ENCODE peak calls at places on chromosomes 16 and 17, in eight cellular contexts. R, N, D, B, L, F, M and P are unnamed samples.
A peak's percentile ranks its signal among the peaks of the same experiment; 100 is the strongest.

GRCh38 chr16:79770244-79771064 is 169.9 kb upstream of the MAF start:
- DNase-seq in R (peak; percentile 96), N (peak; percentile 94), D (peak; percentile 96), B (no peak), L (peak; percentile 88), F (peak; percentile 88), M (no peak), P (peak; percentile 96)

GRCh38 chr17:80208050-80208449 is 12.1 kb downstream of the SGSH start:
- DNase-seq in R (no peak), N (no peak), D (no peak), B (no peak), L (no peak), F (no peak), M (no peak), P (no peak)

GRCh38 chr17:50258647-50259483 is 15.4 kb upstream of the TMEM92 start:
- DNase-seq in R (peak; percentile 72), N (no peak), D (peak; percentile 49), B (no peak), L (no peak), F (no peak), M (no peak), P (no peak)

GRCh38 chr17:7019839-7020519 is 2.9 kb upstream of the BCL6B start:
- DNase-seq in R (peak; percentile 83), N (peak; percentile 77), D (peak; percentile 80), B (no peak), L (no peak), F (peak; percentile 74), M (no peak), P (peak; percentile 68)

GRCh38 chr16:11232852-11233726 is 22.9 kb downstream of the SOCS1 start:
- DNase-seq in R (no peak), N (peak; percentile 66), D (peak; percentile 89), B (no peak), L (no peak), F (peak; percentile 24), M (no peak), P (no peak)

GRCh38 chr16:58026139-58026704 is 668 bp downstream of the MMP15 start:
- DNase-seq in R (peak; percentile 78), N (peak; percentile 80), D (peak; percentile 87), B (no peak), L (peak; percentile 59), F (no peak), M (no peak), P (peak; percentile 55)

GRCh38 chr17:204427-205175 is 23.2 kb upstream of the DOC2B start:
- DNase-seq in R (peak; percentile 42), N (no peak), D (peak; percentile 28), B (no peak), L (no peak), F (no peak), M (no peak), P (no peak)

GRCh38 chr16:1832831-1833454 is 5.9 kb downstream of the FAHD1 start:
- DNase-seq in R (no peak), N (no peak), D (no peak), B (no peak), L (peak; percentile 54), F (no peak), M (no peak), P (no peak)

GRCh38 chr16:56647641-56648431 is 3.9 kb upstream of the MT1B start:
- DNase-seq in R (no peak), N (no peak), D (no peak), B (no peak), L (no peak), F (no peak), M (no peak), P (no peak)

GRCh38 chr17:67246648-67247415 is 1.8 kb upstream of the HELZ start:
- DNase-seq in R (no peak), N (peak; percentile 53), D (peak; percentile 88), B (no peak), L (peak; percentile 97), F (no peak), M (peak; percentile 91), P (peak; percentile 25)

GRCh38 chr16:80480664-80481063 is 60.1 kb upstream of the DYNLRB2 start:
- DNase-seq in R (no peak), N (no peak), D (no peak), B (no peak), L (no peak), F (no peak), M (no peak), P (no peak)

GRCh38 chr17:12545877-12546513 is 119.7 kb upstream of the MYOCD start:
- DNase-seq in R (no peak), N (no peak), D (no peak), B (peak; percentile 28), L (no peak), F (peak; percentile 31), M (peak; percentile 38), P (peak; percentile 45)

GRCh38 chr16:87681990-87682570 is 79.8 kb downstream of the JPH3 start:
- DNase-seq in R (no peak), N (no peak), D (no peak), B (no peak), L (peak; percentile 29), F (no peak), M (peak; percentile 10), P (no peak)

GRCh38 chr17:42879596-42879985 is 21.0 kb upstream of the G6PC1 start:
- DNase-seq in R (no peak), N (no peak), D (peak; percentile 59), B (no peak), L (no peak), F (no peak), M (no peak), P (no peak)

GRCh38 chr17:17028878-17029535 is 13.2 kb upstream of the MPRIP start:
- DNase-seq in R (peak; percentile 56), N (peak; percentile 38), D (no peak), B (no peak), L (no peak), F (no peak), M (no peak), P (no peak)

GRCh38 chr17:54900457-54901229 is at the start of gene TOM1L1:
- DNase-seq in R (peak; percentile 77), N (peak; percentile 77), D (peak; percentile 91), B (no peak), L (peak; percentile 78), F (peak; percentile 53), M (peak; percentile 86), P (peak; percentile 89)

GRCh38 chr16:52535076-52535475 is 11.9 kb downstream of the TOX3 start:
- DNase-seq in R (no peak), N (no peak), D (no peak), B (no peak), L (no peak), F (no peak), M (no peak), P (no peak)

GRCh38 chr16:29824589-29825144 is 4.4 kb downstream of the MVP start:
- DNase-seq in R (no peak), N (no peak), D (no peak), B (no peak), L (peak; percentile 48), F (no peak), M (no peak), P (peak; percentile 21)
- H3K4me1 ChIP-seq in R (peaks cover 78% of the 10 kb centered on the region), N (peaks cover 39% of the 10 kb centered on the region), D (peaks cover 18% of the 10 kb centered on the region), B (peaks cover 42% of the 10 kb centered on the region), L (peaks cover 55% of the 10 kb centered on the region), F (peaks cover 72% of the 10 kb centered on the region), M (peaks cover 74% of the 10 kb centered on the region), P (peaks cover 59% of the 10 kb centered on the region)

GRCh38 chr17:77092025-77092424 is 48.7 kb upstream of the SEC14L1 start:
- DNase-seq in R (no peak), N (no peak), D (no peak), B (no peak), L (no peak), F (no peak), M (no peak), P (no peak)
- H3K4me3 ChIP-seq in R (no peak overlapping the region), N (no peak overlapping the region), D (no peak overlapping the region), B (no peak overlapping the region), L (no peak overlapping the region), F (no peak overlapping the region), M (no peak overlapping the region), P (no peak overlapping the region)

GRCh38 chr16:22012241-22012640 is 4.3 kb downstream of the MOSMO start:
- DNase-seq in R (no peak), N (no peak), D (no peak), B (no peak), L (no peak), F (no peak), M (no peak), P (no peak)

GRCh38 chr16:22008215-22009142 is 568 bp downstream of the MOSMO start:
- DNase-seq in R (peak; percentile 70), N (peak; percentile 66), D (peak; percentile 81), B (no peak), L (no peak), F (no peak), M (no peak), P (no peak)

GRCh38 chr16:22007509-22008214 is at the start of gene MOSMO:
- DNase-seq in R (peak; percentile 86), N (peak; percentile 86), D (peak; percentile 88), B (no peak), L (peak; percentile 68), F (peak; percentile 74), M (no peak), P (peak; percentile 88)

GRCh38 chr16:22014271-22014873 is 6.5 kb downstream of the MOSMO start:
- DNase-seq in R (no peak), N (no peak), D (no peak), B (no peak), L (no peak), F (no peak), M (no peak), P (no peak)

GRCh38 chr16:22010902-22011301 is 3.0 kb downstream of the MOSMO start:
- DNase-seq in R (no peak), N (no peak), D (no peak), B (no peak), L (no peak), F (no peak), M (no peak), P (no peak)
- H3K4me1 ChIP-seq in R (peaks cover 33% of the 10 kb centered on the region), N (peaks cover 44% of the 10 kb centered on the region), D (no peaks in the 10 kb centered on the region), B (peaks cover 24% of the 10 kb centered on the region), L (peaks cover 30% of the 10 kb centered on the region), F (peaks cover 53% of the 10 kb centered on the region), M (peaks cover 30% of the 10 kb centered on the region), P (peaks cover 14% of the 10 kb centered on the region)

GRCh38 chr17:21124096-21124495 is 2.7 kb upstream of the DHRS7B start:
- DNase-seq in R (no peak), N (no peak), D (no peak), B (no peak), L (no peak), F (no peak), M (no peak), P (no peak)

GRCh38 chr17:21126645-21127507 is at the start of gene DHRS7B:
- DNase-seq in R (peak; percentile 98), N (peak; percentile 98), D (peak; percentile 99), B (peak; percentile 66), L (peak; percentile 95), F (peak; percentile 96), M (peak; percentile 95), P (peak; percentile 97)

GRCh38 chr17:21127508-21128077 is 829 bp downstream of the DHRS7B start:
- DNase-seq in R (no peak), N (no peak), D (no peak), B (no peak), L (no peak), F (no peak), M (no peak), P (no peak)

GRCh38 chr17:21129023-21129681 is 2.4 kb downstream of the DHRS7B start:
- DNase-seq in R (no peak), N (no peak), D (no peak), B (no peak), L (no peak), F (peak; percentile 36), M (no peak), P (no peak)

DNA sequence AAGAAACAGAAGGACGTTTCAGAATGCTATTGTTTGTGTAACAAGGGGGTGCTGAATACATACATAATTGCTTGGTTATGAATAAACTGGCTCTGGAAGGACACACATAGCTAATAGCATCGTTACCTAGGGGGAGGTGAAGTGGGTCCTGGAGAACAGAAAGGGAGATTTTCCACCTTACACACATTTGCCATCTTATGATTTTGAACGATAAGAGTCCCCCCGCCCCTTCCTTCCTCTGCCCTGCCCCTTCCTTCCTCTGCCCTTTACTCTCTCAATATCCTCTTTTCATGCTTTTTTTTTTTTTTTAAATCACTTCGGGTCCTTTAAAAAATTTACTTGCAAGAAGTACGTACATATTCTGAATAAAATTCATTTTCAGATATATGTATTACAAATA is 902 bp upstream of the DHRS7B start:
- DNase-seq in R (no peak), N (no peak), D (no peak), B (no peak), L (no peak), F (no peak), M (no peak), P (no peak)
- H3K4me3 ChIP-seq in R (no peak overlapping the region), N (peak overlapping the region; percentile 93), D (no peak overlapping the region), B (peak overlapping the region; percentile 82), L (peak overlapping the region; percentile 71), F (no peak overlapping the region), M (peak overlapping the region; percentile 94), P (no peak overlapping the region)